ENCODE peak calls at places on chromosomes 11 and 22, in six cellular contexts. P is psoas muscle; W is amniotic stem cell; M is activated CD4-positive, alpha-beta T cell treated with anti-CD3 and anti-CD28 coated beads, Interleukin-2, amount 10 ng/mL, durations not matched to agents 7 days and 5 days; B is tibial nerve; Q is hippocampal formation. T is an unnamed sample.

GRCh38 chr11:116918925-116919653 is 81.7 kb upstream of the APOA1 start:
- DNase-seq in M (no peak), W (no peak), P (no peak), Q (no peak), B (no peak), T (no peak)

GRCh38 chr11:124301482-124301881 is 12.3 kb downstream of the OR8D1 start:
- DNase-seq in W (no peak), M (no peak), B (no peak), Q (no peak), P (no peak), T (no peak)

GRCh38 chr11:19472679-19473078 is 231.9 kb upstream of the E2F8 start:
- DNase-seq in W (no peak), Q (no peak), B (no peak), M (no peak), P (no peak), T (no peak)

GRCh38 chr11:76769645-76770586 is 13.2 kb upstream of the TSKU start:
- DNase-seq in P (no peak), Q (no peak), B (no peak), M (no peak), W (no peak), T (no peak)

GRCh38 chr11:58254936-58255335 is 13.1 kb downstream of the OR10W1 start:
- DNase-seq in P (no peak), Q (no peak), B (no peak), W (no peak), M (no peak), T (no peak)

GRCh38 chr11:11980841-11981308 is 27.6 kb downstream of the DKK3 start:
- DNase-seq in W (no peak), B (no peak), Q (no peak), M (no peak), P (no peak), T (no peak)

GRCh38 chr11:84648413-84648812 is 978.7 kb downstream of the DLG2 start:
- DNase-seq in W (no peak), P (no peak), B (no peak), Q (no peak), M (no peak), T (no peak)

GRCh38 chr22:25497269-25497668 is 67.2 kb upstream of the GRK3 start:
- DNase-seq in W (no peak), B (no peak), Q (no peak), M (no peak), P (no peak), T (no peak)

GRCh38 chr11:46332568-46333128 is 14.6 kb upstream of the DGKZ start:
- DNase-seq in Q (no peak), M (no peak), B (no peak), W (no peak), P (no peak), T (no peak)

GRCh38 chr11:35593143-35593542 is 25.1 kb upstream of the FJX1 start:
- DNase-seq in Q (no peak), B (peak), W (peak), M (no peak), P (no peak), T (no peak)

GRCh38 chr11:1772270-1773130 is 8.8 kb upstream of the CTSD start:
- DNase-seq in W (peak), P (peak), Q (no peak), M (peak), B (peak), T (peak)

GRCh38 chr22:19933328-19934241 is 8.0 kb upstream of the COMT start:
- DNase-seq in B (no peak), Q (no peak), W (no peak), M (no peak), P (no peak), T (no peak)

T was measured in left cardiac atrium.